ENCODE peak calls at places on chromosomes 6 and 20, in eight cellular contexts. O is WTC11, U is neural crest cell, E is pancreas, B is uterus, G is endodermal cell, K is lower leg skin, W is kidney epithelial cell. D is an unnamed sample.

GRCh38 chr6:165052561-165053500 is 256.6 kb downstream of the C6orf118 start:
- DNase-seq in U (no peak), G (no peak), W (no peak), O (no peak), E (no peak), K (no peak), B (no peak), D (no peak)

GRCh38 chr6:53961679-53962370 is 149.4 kb upstream of the MLIP start:
- DNase-seq in G (peak), W (no peak), O (peak), E (no peak), K (no peak), U (no peak), B (no peak), D (peak)

GRCh38 chr20:63698739-63699465 is 2.5 kb downstream of the TNFRSF6B start:
- DNase-seq in G (peak), B (peak), W (peak), E (peak), O (no peak), U (no peak), K (no peak), D (no peak)

GRCh38 chr6:149887343-149887742 is 10.6 kb downstream of the RAET1E start:
- DNase-seq in K (peak), E (no peak), W (no peak), U (no peak), G (no peak), O (no peak), B (no peak), D (no peak)

GRCh38 chr20:36873498-36874189 is 2.3 kb upstream of the TLDC2 start:
- DNase-seq in W (no peak), G (no peak), U (no peak), O (no peak), B (no peak), K (no peak), E (peak), D (no peak)

GRCh38 chr6:136684483-136684882 is 107.8 kb downstream of the MAP3K5 start:
- DNase-seq in O (no peak), K (no peak), W (no peak), G (no peak), U (no peak), E (no peak), B (no peak), D (no peak)

GRCh38 chr6:67630146-67630545 is 1004.9 kb upstream of the ADGRB3 start:
- DNase-seq in E (no peak), W (peak), O (no peak), U (no peak), G (no peak), K (no peak), B (no peak), D (no peak)

GRCh38 chr6:155524249-155524651 is 68.6 kb upstream of the NOX3 start:
- DNase-seq in W (no peak), G (no peak), O (no peak), K (no peak), B (no peak), U (no peak), E (no peak), D (no peak)

GRCh38 chr6:126056355-126057004 is 70.1 kb downstream of the TRMT11 start:
- DNase-seq in K (no peak), O (no peak), W (no peak), B (no peak), E (no peak), U (no peak), G (peak), D (no peak)

GRCh38 chr20:44597930-44598329 is 15.6 kb downstream of the PKIG start:
- DNase-seq in E (no peak), U (no peak), B (no peak), G (no peak), K (no peak), W (no peak), O (no peak), D (no peak)

GRCh38 chr20:46683939-46684750 is 5.1 kb downstream of the TP53RK start:
- DNase-seq in G (peak), K (peak), U (peak), B (peak), W (peak), O (peak), E (peak), D (peak)

GRCh38 chr20:62064788-62065668 is 653 bp downstream of the TAF4 start:
- DNase-seq in B (no peak), E (peak), W (no peak), G (no peak), K (no peak), O (no peak), U (peak), D (peak)

GRCh38 chr6:125314019-125314581 is 12.3 kb upstream of the HDDC2 start:
- DNase-seq in U (peak), G (peak), K (peak), W (no peak), O (peak), B (peak), E (peak), D (peak)

GRCh38 chr20:5168582-5169396 is 42.0 kb downstream of the CDS2 start:
- DNase-seq in K (no peak), O (peak), U (no peak), B (no peak), W (no peak), E (no peak), G (peak), D (peak)

GRCh38 chr20:1897965-1898464 is 2.8 kb downstream of the SIRPA start:
- DNase-seq in K (no peak), E (no peak), O (no peak), W (no peak), U (no peak), G (no peak), B (no peak), D (no peak)

GRCh38 chr20:1897486-1897885 is 2.3 kb downstream of the SIRPA start:
- DNase-seq in K (peak), O (no peak), E (no peak), G (no peak), W (no peak), B (peak), U (no peak), D (no peak)

GRCh38 chr20:1899169-1899525 is 3.9 kb downstream of the SIRPA start:
- DNase-seq in B (no peak), O (no peak), G (no peak), W (no peak), U (no peak), K (no peak), E (peak), D (no peak)

GRCh38 chr20:1900321-1900791 is 5.1 kb downstream of the SIRPA start:
- DNase-seq in E (peak), W (peak), G (peak), B (peak), O (peak), U (peak), K (no peak), D (peak)

GRCh38 chr20:1898496-1899168 is 3.4 kb downstream of the SIRPA start:
- DNase-seq in E (no peak), B (peak), K (no peak), U (no peak), O (no peak), G (no peak), W (no peak), D (no peak)
- TF ChIP-seq CTCF in E (no peak), B (no peak), K (no peak), U (no peak), O (no peak), G (no peak), W (no peak), D (no peak)

GRCh38 chr20:32488066-32488838 is 96.9 kb downstream of the NOL4L start:
- DNase-seq in E (no peak), W (no peak), O (no peak), U (no peak), K (no peak), G (no peak), B (no peak), D (no peak)
- TF ChIP-seq CTCF in E (no peak), W (no peak), O (no peak), U (no peak), K (no peak), G (no peak), B (no peak), D (no peak)

GRCh38 chr20:53413188-53413631 is 180.4 kb downstream of the ZNF217 start:
- DNase-seq in U (no peak), G (peak), O (peak), B (no peak), E (no peak), K (no peak), W (no peak), D (peak)
- TF ChIP-seq CTCF in U (peak), G (peak), O (peak), B (no peak), E (no peak), K (no peak), W (peak), D (peak)

DNA sequence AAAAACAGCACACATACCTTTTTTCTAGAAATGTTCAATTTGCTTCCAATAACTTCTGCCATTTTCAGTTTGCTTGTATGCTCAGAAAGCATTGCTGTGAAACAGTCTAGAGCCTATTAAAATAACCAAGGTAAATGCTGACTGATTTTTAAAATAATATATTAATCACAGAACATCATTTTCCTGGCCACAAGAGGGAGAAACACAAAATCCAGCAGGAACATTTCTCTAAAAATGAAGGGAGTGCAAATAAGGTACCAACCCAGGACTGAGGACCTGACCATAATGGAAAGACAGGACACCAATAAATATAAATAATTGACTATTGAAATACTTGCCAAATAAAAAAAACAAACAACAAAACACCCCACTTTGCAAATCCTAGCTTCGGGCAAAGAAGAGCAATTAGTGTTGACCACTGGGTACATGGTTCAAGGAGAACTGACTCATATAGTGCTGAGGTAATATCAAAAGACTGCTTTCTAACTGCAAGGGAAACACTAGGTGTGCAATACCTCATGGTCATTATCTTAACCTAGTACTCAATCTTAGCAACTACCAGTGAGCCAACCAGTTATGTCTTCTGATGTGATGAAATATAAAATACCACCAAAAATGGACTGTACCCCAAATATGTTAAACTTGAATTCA is 42.9 kb downstream of the MDN1 start:
- DNase-seq in E (no peak), W (no peak), G (no peak), K (no peak), U (no peak), B (no peak), O (no peak), D (no peak)
- TF ChIP-seq CTCF in E (no peak), W (no peak), G (peak), K (no peak), U (peak), B (no peak), O (no peak), D (no peak)

GRCh38 chr6:168002812-168003211 is 5.3 kb downstream of the KIF25 start:
- DNase-seq in U (no peak), K (peak), B (no peak), G (no peak), O (no peak), W (no peak), E (no peak), D (no peak)
- TF ChIP-seq CTCF in U (no peak), K (no peak), B (no peak), G (no peak), O (no peak), W (no peak), E (no peak), D (no peak)

GRCh38 chr6:15254074-15254975 is 8.5 kb downstream of the JARID2 start:
- DNase-seq in W (no peak), E (no peak), U (no peak), G (peak), B (no peak), O (no peak), K (no peak), D (no peak)
- TF ChIP-seq CTCF in W (peak), E (no peak), U (no peak), G (peak), B (no peak), O (no peak), K (no peak), D (no peak)